ENCODE peak calls at places on chromosomes 6 and 20, in ten cellular contexts. K is hippocampal formation; C is neural progenitor cell; D is KG1; P is T1000; N is left colon; R is mesothelial cell of epicardium; I is ACHN; W is Panc1; F is naive thymus-derived CD8-positive, alpha-beta T cell. O is an unnamed sample.

GRCh38 chr6:47655719-47656595 is 42.4 kb upstream of the ADGRF4 start:
- DNase-seq in W (no peak), P (no peak), R (no peak), K (no peak), N (peak; percentile 50), I (peak; percentile 69), D (no peak), F (no peak), C (peak; percentile 50), O (peak; percentile 56)

GRCh38 chr20:43570496-43570895 is 11.7 kb downstream of the SGK2 start:
- DNase-seq in R (no peak), D (no peak), K (no peak), C (no peak), N (peak; percentile 79), P (no peak), W (no peak), I (no peak), F (no peak), O (no peak)

GRCh38 chr6:55449219-55449618 is 122.0 kb downstream of the GFRAL start:
- DNase-seq in P (no peak), I (peak; percentile 24), R (no peak), D (no peak), N (no peak), F (no peak), W (no peak), K (no peak), C (peak; percentile 39), O (peak; percentile 14)

GRCh38 chr6:155980014-155980413 is 524.4 kb upstream of the NOX3 start:
- DNase-seq in I (no peak), N (no peak), D (no peak), C (no peak), R (no peak), W (no peak), P (no peak), F (no peak), K (no peak), O (no peak)

GRCh38 chr6:164216839-164217238 is 802.3 kb downstream of the QKI start:
- DNase-seq in C (no peak), D (no peak), W (no peak), F (no peak), K (no peak), R (no peak), I (no peak), N (no peak), P (no peak), O (no peak)

GRCh38 chr6:169099411-169100202 is 154.0 kb downstream of the THBS2 start:
- DNase-seq in D (no peak), I (peak; percentile 17), C (peak; percentile 38), R (no peak), F (no peak), W (no peak), K (no peak), P (no peak), N (no peak), O (no peak)

GRCh38 chr20:50136822-50137599 is 16.5 kb downstream of the PEDS1 start:
- DNase-seq in N (no peak), P (peak; percentile 32), W (no peak), R (no peak), D (no peak), K (no peak), I (no peak), F (no peak), C (no peak), O (peak; percentile 79)

GRCh38 chr20:384723-385122 is 4.2 kb downstream of the TRIB3 start:
- DNase-seq in F (no peak), W (no peak), P (no peak), N (no peak), C (no peak), K (no peak), I (no peak), R (no peak), D (no peak), O (no peak)

GRCh38 chr6:24891004-24891403 is 44.8 kb downstream of the RIPOR2 start:
- DNase-seq in I (no peak), D (no peak), K (no peak), W (no peak), N (no peak), C (no peak), R (no peak), F (no peak), P (no peak), O (no peak)

GRCh38 chr6:107128175-107128574 is 12.9 kb upstream of the BEND3 start:
- DNase-seq in I (no peak), W (no peak), D (no peak), K (no peak), F (no peak), C (no peak), N (no peak), P (no peak), R (no peak), O (no peak)

GRCh38 chr6:34595332-34596090 is 39.4 kb upstream of the SPDEF start:
- DNase-seq in R (no peak), F (no peak), W (no peak), P (no peak), K (no peak), D (no peak), C (no peak), N (no peak), I (no peak), O (no peak)

GRCh38 chr6:75882734-75883133 is 133.7 kb downstream of the MYO6 start:
- DNase-seq in I (peak; percentile 27), R (no peak), K (no peak), C (no peak), N (no peak), F (no peak), W (no peak), D (no peak), P (no peak), O (peak; percentile 70)

GRCh38 chr20:6583134-6583738 is 184.2 kb upstream of the BMP2 start:
- DNase-seq in R (no peak), K (peak; percentile 16), F (no peak), D (peak; percentile 10), C (peak; percentile 75), W (no peak), P (peak; percentile 15), N (peak; percentile 35), I (peak; percentile 51), O (peak; percentile 76)

GRCh38 chr20:25540273-25540672 is 45.1 kb downstream of the NINL start:
- DNase-seq in F (no peak), C (peak; percentile 65), R (no peak), K (peak; percentile 20), I (peak; percentile 34), N (peak; percentile 31), W (no peak), D (no peak), P (no peak), O (peak; percentile 69)

GRCh38 chr20:1376453-1377270 is 16.2 kb downstream of the FKBP1A start:
- DNase-seq in W (no peak), D (no peak), N (no peak), F (no peak), I (no peak), K (no peak), P (no peak), R (no peak), C (peak; percentile 16), O (no peak)

GRCh38 chr6:82178084-82178758 is 69.3 kb downstream of the IBTK start:
- DNase-seq in C (no peak), P (no peak), F (no peak), I (peak; percentile 8), W (no peak), K (no peak), D (no peak), R (no peak), N (no peak), O (peak; percentile 16)

GRCh38 chr6:167918507-167919278 is 78.8 kb upstream of the KIF25 start:
- DNase-seq in D (no peak), I (no peak), N (no peak), W (no peak), C (no peak), P (no peak), R (no peak), F (no peak), K (no peak), O (no peak)

GRCh38 chr6:30836957-30837356 is 47.4 kb upstream of the DDR1 start:
- DNase-seq in K (no peak), C (no peak), D (no peak), R (no peak), P (no peak), N (no peak), F (no peak), W (no peak), I (no peak), O (no peak)

GRCh38 chr6:3617192-3617631 is 134.3 kb downstream of the PXDC1 start:
- DNase-seq in P (no peak), F (no peak), N (no peak), K (no peak), W (no peak), I (no peak), C (no peak), D (no peak), R (no peak), O (no peak)

GRCh38 chr6:31175961-31176360 is 5.5 kb upstream of the POU5F1 start:
- DNase-seq in N (no peak), P (no peak), I (peak; percentile 15), W (no peak), C (no peak), D (no peak), K (no peak), R (no peak), F (no peak), O (no peak)

GRCh38 chr6:129643968-129644367 is 66.0 kb downstream of the ARHGAP18 start:
- DNase-seq in F (no peak), R (no peak), N (no peak), I (no peak), W (no peak), D (no peak), C (no peak), K (no peak), P (no peak), O (no peak)

GRCh38 chr6:39339557-39340555 is 17.4 kb upstream of the KCNK16 start:
- DNase-seq in F (no peak), R (no peak), C (peak; percentile 37), D (peak; percentile 27), I (no peak), P (no peak), W (no peak), N (no peak), K (no peak), O (no peak)

GRCh38 chr6:153960741-153961140 is 78.3 kb upstream of the OPRM1 start:
- DNase-seq in C (no peak), N (no peak), I (no peak), R (no peak), F (no peak), W (no peak), D (no peak), K (no peak), P (no peak), O (no peak)

GRCh38 chr6:36246511-36247268 is 23.2 kb upstream of the PNPLA1 start:
- DNase-seq in C (no peak), R (no peak), F (no peak), P (no peak), K (no peak), I (no peak), W (no peak), N (no peak), D (no peak), O (no peak)

GRCh38 chr6:10719386-10720228 is 3.3 kb upstream of the TMEM14C start:
- DNase-seq in R (no peak), N (peak; percentile 45), W (no peak), D (peak; percentile 3), I (peak; percentile 64), F (no peak), P (peak; percentile 42), C (no peak), K (no peak), O (peak; percentile 63)

GRCh38 chr20:46955601-46956556 is 61.2 kb downstream of the EYA2 start:
- DNase-seq in F (no peak), I (no peak), W (no peak), R (no peak), P (no peak), N (no peak), C (no peak), D (no peak), K (no peak), O (no peak)

GRCh38 chr6:129853996-129854711 is 7.0 kb downstream of the TMEM244 start:
- DNase-seq in K (no peak), R (no peak), P (no peak), C (no peak), I (no peak), N (no peak), F (no peak), W (no peak), D (no peak), O (peak; percentile 35)